ENCODE peak calls at places on chromosomes 6 and 20, in five cellular contexts. J is mucosa of gallbladder; G is caudate nucleus; P is posterior cingulate gyrus; L is stimulated activated CD4-positive, alpha-beta T cell treated with anti-CD3 and anti-CD28 coated beads, TNF-alpha, amount 100 ng/mL, for 4 hours. V is an unnamed sample.
A peak's percentile ranks its signal among the peaks of the same experiment; 100 is the strongest.

GRCh38 chr6:73727114-73727513 is 31.1 kb downstream of the CD109 start:
- DNase-seq in J (no peak), P (no peak), G (no peak), L (no peak), V (no peak)

GRCh38 chr6:16430661-16431089 is 192.3 kb downstream of the GMPR start:
- DNase-seq in L (no peak), G (no peak), J (no peak), P (no peak), V (no peak)

GRCh38 chr6:51675551-51676275 is 411.7 kb downstream of the PKHD1 start:
- DNase-seq in L (no peak), P (no peak), J (no peak), G (no peak), V (no peak)

GRCh38 chr20:9392892-9393857 is 121.2 kb upstream of the LAMP5 start:
- DNase-seq in L (no peak), P (peak; percentile 43), G (peak; percentile 62), J (peak; percentile 64), V (no peak)

GRCh38 chr6:25919657-25920056 is 10.8 kb downstream of the SLC17A2 start:
- DNase-seq in L (no peak), P (no peak), J (no peak), G (no peak), V (no peak)

GRCh38 chr6:46776070-46776752 is 17.0 kb upstream of the MEP1A start:
- DNase-seq in P (no peak), J (no peak), G (no peak), L (no peak), V (no peak)

GRCh38 chr20:54479138-54479906 is 3.9 kb downstream of the DOK5 start:
- DNase-seq in P (no peak), J (no peak), L (no peak), G (no peak), V (no peak)

GRCh38 chr6:30508890-30509736 is 19.8 kb downstream of the HLA-E start:
- DNase-seq in G (no peak), J (no peak), L (no peak), P (no peak), V (no peak)

GRCh38 chr6:156154896-156155295 is 622.3 kb upstream of the ARID1B start:
- DNase-seq in L (no peak), G (peak; percentile 48), P (no peak), J (no peak), V (no peak)

GRCh38 chr6:122647765-122648164 is 37.6 kb downstream of the PKIB start:
- DNase-seq in L (no peak), G (no peak), P (no peak), J (no peak), V (no peak)

GRCh38 chr20:47969426-47969825 is 184.1 kb upstream of the SULF2 start:
- DNase-seq in L (no peak), P (no peak), J (no peak), G (no peak), V (no peak)

GRCh38 chr6:131693384-131693783 is 7.8 kb downstream of the OR2A4 start:
- DNase-seq in J (no peak), L (no peak), G (no peak), P (no peak), V (no peak)

GRCh38 chr20:58741384-58741783 is 48.8 kb downstream of the NPEPL1 start:
- DNase-seq in G (no peak), L (no peak), J (no peak), P (no peak), V (no peak)

GRCh38 chr6:72321741-72322140 is 300.1 kb upstream of the KCNQ5 start:
- DNase-seq in P (no peak), G (no peak), J (no peak), L (no peak), V (no peak)

GRCh38 chr20:2210646-2211556 is 84.9 kb upstream of the TGM3 start:
- DNase-seq in J (no peak), G (peak; percentile 8), P (no peak), L (no peak), V (no peak)

GRCh38 chr6:143449731-143450452 is 603 bp downstream of the ADAT2 start:
- DNase-seq in L (no peak), G (no peak), J (peak; percentile 11), P (peak; percentile 11), V (peak; percentile 68)

GRCh38 chr6:151627689-151628444 is 134.1 kb downstream of the CCDC170 start:
- DNase-seq in L (no peak), J (no peak), P (no peak), G (no peak), V (peak; percentile 9)

GRCh38 chr6:122722746-122723145 is 56.8 kb upstream of the FABP7 start:
- DNase-seq in G (no peak), P (no peak), L (no peak), J (no peak), V (no peak)

GRCh38 chr6:87066449-87067288 is 28.2 kb downstream of the CGA start:
- DNase-seq in P (peak; percentile 45), J (peak; percentile 33), G (peak; percentile 63), L (no peak), V (no peak)

GRCh38 chr6:42704251-42704936 is 18.0 kb downstream of the PRPH2 start:
- DNase-seq in P (peak; percentile 14), G (no peak), L (no peak), J (no peak), V (no peak)

GRCh38 chr20:3815703-3816315 is 4.5 kb upstream of the AP5S1 start:
- DNase-seq in P (no peak), G (no peak), J (no peak), L (no peak), V (no peak)

GRCh38 chr6:2630891-2631458 is 119.7 kb downstream of the MYLK4 start:
- DNase-seq in L (no peak), J (no peak), G (no peak), P (no peak), V (no peak)

GRCh38 chr6:156280131-156280530 is 497.0 kb upstream of the ARID1B start:
- DNase-seq in G (no peak), L (no peak), P (no peak), J (no peak), V (no peak)

GRCh38 chr6:75267461-75267860 is 17.1 kb downstream of the TMEM30A start:
- DNase-seq in G (no peak), L (no peak), P (no peak), J (no peak), V (no peak)

GRCh38 chr20:40110241-40110910 is 578.7 kb downstream of the MAFB start:
- DNase-seq in P (no peak), J (no peak), L (no peak), G (no peak), V (no peak)

GRCh38 chr6:139545474-139546116 is 171.1 kb upstream of the CITED2 start:
- DNase-seq in L (no peak), P (no peak), J (no peak), G (no peak), V (no peak)

GRCh38 chr6:71333700-71334099 is 45.1 kb downstream of the OGFRL1 start:
- DNase-seq in G (no peak), P (no peak), J (no peak), L (no peak), V (no peak)

GRCh38 chr6:44527191-44527960 is 139.9 kb downstream of the CDC5L start:
- DNase-seq in L (no peak), J (no peak), G (no peak), P (no peak), V (no peak)

GRCh38 chr20:39004508-39004907 is 42.4 kb downstream of the DHX35 start:
- DNase-seq in G (no peak), P (no peak), L (no peak), J (peak; percentile 71), V (no peak)

GRCh38 chr20:38833857-38834164 is 28.3 kb downstream of the PPP1R16B start:
- DNase-seq in J (no peak), P (no peak), G (no peak), L (no peak), V (no peak)

GRCh38 chr20:1900321-1900791 is 5.1 kb downstream of the SIRPA start:
- DNase-seq in P (peak; percentile 46), G (peak; percentile 77), J (peak; percentile 39), L (no peak), V (no peak)

GRCh38 chr6:47245745-47246371 is 63.8 kb downstream of the TNFRSF21 start:
- DNase-seq in G (no peak), L (no peak), J (no peak), P (no peak), V (no peak)

GRCh38 chr6:165864218-165864617 is 201.2 kb upstream of the PDE10A start:
- DNase-seq in J (no peak), L (no peak), G (no peak), P (no peak), V (no peak)

GRCh38 chr6:30544666-30545272 is 11.5 kb downstream of the GNL1 start:
- DNase-seq in L (no peak), G (peak; percentile 35), P (no peak), J (no peak), V (no peak)

GRCh38 chr20:945841-946240 is 29.7 kb upstream of the ANGPT4 start:
- DNase-seq in L (no peak), J (no peak), G (no peak), P (no peak), V (no peak)

GRCh38 chr20:4063631-4064030 is 48.3 kb upstream of the RNF24 start:
- DNase-seq in L (no peak), J (no peak), P (no peak), G (no peak), V (no peak)